ENCODE peak calls at places on chromosomes 4 and X, in five cellular contexts. One of them, this sample, is unnamed.

GRCh38 chrX:4878642-4879041 is 1165.2 kb upstream of the PRKX start:
- DNase-seq in astrocyte of the spinal cord: no peak
- DNase-seq in tibial artery: no peak
- DNase-seq in fibroblast of mammary gland: no peak
- DNase-seq in left lung: no peak
- DNase-seq in this sample: no peak

GRCh38 chr4:132642196-132642817 is 506.8 kb upstream of the PCDH10 start:
- DNase-seq in astrocyte of the spinal cord: peak
- DNase-seq in tibial artery: no peak
- DNase-seq in fibroblast of mammary gland: peak
- DNase-seq in left lung: no peak
- DNase-seq in this sample: no peak

GRCh38 chr4:42642136-42642797 is 14.6 kb downstream of the ATP8A1 start:
- DNase-seq in astrocyte of the spinal cord: no peak
- DNase-seq in tibial artery: no peak
- DNase-seq in fibroblast of mammary gland: no peak
- DNase-seq in left lung: no peak
- DNase-seq in this sample: no peak

GRCh38 chr4:152983774-152984411 is 47.8 kb downstream of the FHDC1 start:
- DNase-seq in astrocyte of the spinal cord: peak
- DNase-seq in tibial artery: no peak
- DNase-seq in fibroblast of mammary gland: peak
- DNase-seq in left lung: no peak
- DNase-seq in this sample: no peak

GRCh38 chr4:174119051-174119450 is 164.4 kb downstream of the FBXO8 start:
- DNase-seq in astrocyte of the spinal cord: peak
- DNase-seq in tibial artery: no peak
- DNase-seq in fibroblast of mammary gland: peak
- DNase-seq in left lung: no peak
- DNase-seq in this sample: peak

GRCh38 chr4:86451560-86452322 is 91.9 kb upstream of the MAPK10 start:
- DNase-seq in astrocyte of the spinal cord: no peak
- DNase-seq in tibial artery: no peak
- DNase-seq in fibroblast of mammary gland: peak
- DNase-seq in left lung: no peak
- DNase-seq in this sample: peak

GRCh38 chrX:81378550-81378949 is 176.6 kb downstream of the SH3BGRL start:
- DNase-seq in astrocyte of the spinal cord: no peak
- DNase-seq in tibial artery: no peak
- DNase-seq in fibroblast of mammary gland: no peak
- DNase-seq in left lung: no peak
- DNase-seq in this sample: no peak

GRCh38 chrX:152988536-152989291 is 5.2 kb downstream of the PNMA5 start:
- DNase-seq in astrocyte of the spinal cord: no peak
- DNase-seq in tibial artery: no peak
- DNase-seq in fibroblast of mammary gland: no peak
- DNase-seq in left lung: no peak
- DNase-seq in this sample: no peak

GRCh38 chr4:115575851-115576250 is 462.4 kb upstream of the NDST4 start:
- DNase-seq in astrocyte of the spinal cord: no peak
- DNase-seq in tibial artery: no peak
- DNase-seq in fibroblast of mammary gland: no peak
- DNase-seq in left lung: no peak
- DNase-seq in this sample: no peak

GRCh38 chr4:163920426-163920825 is 425.9 kb downstream of the TMA16 start:
- DNase-seq in astrocyte of the spinal cord: no peak
- DNase-seq in tibial artery: no peak
- DNase-seq in fibroblast of mammary gland: no peak
- DNase-seq in left lung: no peak
- DNase-seq in this sample: no peak

GRCh38 chrX:341541-342101 is 23.0 kb upstream of the GTPBP6 start:
- DNase-seq in astrocyte of the spinal cord: no peak
- DNase-seq in tibial artery: peak
- DNase-seq in fibroblast of mammary gland: no peak
- DNase-seq in left lung: peak
- DNase-seq in this sample: no peak

GRCh38 chr4:5976431-5976830 is 41.8 kb downstream of the C4orf50 start:
- DNase-seq in astrocyte of the spinal cord: no peak
- DNase-seq in tibial artery: peak
- DNase-seq in fibroblast of mammary gland: no peak
- DNase-seq in left lung: peak
- DNase-seq in this sample: no peak

GRCh38 chr4:81913427-81913878 is 441.7 kb upstream of the RASGEF1B start:
- DNase-seq in astrocyte of the spinal cord: peak
- DNase-seq in tibial artery: no peak
- DNase-seq in fibroblast of mammary gland: peak
- DNase-seq in left lung: peak
- DNase-seq in this sample: no peak

GRCh38 chr4:5824227-5824626 is 68.7 kb downstream of the CRMP1 start:
- DNase-seq in astrocyte of the spinal cord: no peak
- DNase-seq in tibial artery: no peak
- DNase-seq in fibroblast of mammary gland: no peak
- DNase-seq in left lung: no peak
- DNase-seq in this sample: no peak

GRCh38 chrX:104343408-104344129 is 88.8 kb upstream of the ESX1 start:
- DNase-seq in astrocyte of the spinal cord: peak
- DNase-seq in tibial artery: no peak
- DNase-seq in fibroblast of mammary gland: peak
- DNase-seq in left lung: no peak
- DNase-seq in this sample: peak

GRCh38 chr4:53459548-53459947 is 82.1 kb downstream of the FIP1L1 start:
- DNase-seq in astrocyte of the spinal cord: peak
- DNase-seq in tibial artery: no peak
- DNase-seq in fibroblast of mammary gland: peak
- DNase-seq in left lung: no peak
- DNase-seq in this sample: peak

GRCh38 chr4:175562111-175562510 is 250.0 kb downstream of the GPM6A start:
- DNase-seq in astrocyte of the spinal cord: no peak
- DNase-seq in tibial artery: no peak
- DNase-seq in fibroblast of mammary gland: no peak
- DNase-seq in left lung: no peak
- DNase-seq in this sample: no peak

GRCh38 chr4:41120297-41121217 is 93.8 kb downstream of the APBB2 start:
- DNase-seq in astrocyte of the spinal cord: peak
- DNase-seq in tibial artery: peak
- DNase-seq in fibroblast of mammary gland: peak
- DNase-seq in left lung: peak
- DNase-seq in this sample: no peak

GRCh38 chrX:118824173-118824782 is 654 bp downstream of the ZCCHC12 start:
- DNase-seq in astrocyte of the spinal cord: no peak
- DNase-seq in tibial artery: no peak
- DNase-seq in fibroblast of mammary gland: no peak
- DNase-seq in left lung: no peak
- DNase-seq in this sample: no peak
- H3K4me3 ChIP-seq in astrocyte of the spinal cord: peak
- H3K4me3 ChIP-seq in tibial artery: peak
- H3K4me3 ChIP-seq in fibroblast of mammary gland: no peak
- H3K4me3 ChIP-seq in left lung: no peak
- H3K4me3 ChIP-seq in this sample: peak

DNA sequence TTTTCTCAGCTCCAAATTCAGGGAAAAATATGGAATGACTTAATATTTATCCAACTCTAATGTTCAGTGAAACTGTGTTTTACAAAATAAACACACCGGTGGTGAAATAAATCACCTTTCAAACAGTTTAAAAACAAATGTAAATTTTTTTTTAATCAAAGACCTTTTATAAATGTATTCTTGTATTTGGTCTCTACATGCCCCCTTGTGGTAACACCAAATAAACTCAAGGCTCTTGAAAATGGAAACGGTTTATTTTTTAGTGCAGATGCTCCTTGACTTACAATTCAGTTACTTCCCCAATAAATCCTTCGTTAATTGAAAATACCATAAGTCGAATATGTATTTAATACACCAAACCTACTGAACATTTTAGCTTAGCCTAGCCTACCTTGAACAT is 45.9 kb upstream of the ITM2A start:
- DNase-seq in astrocyte of the spinal cord: peak
- DNase-seq in tibial artery: no peak
- DNase-seq in fibroblast of mammary gland: peak
- DNase-seq in left lung: no peak
- DNase-seq in this sample: peak
- TF ChIP-seq CTCF in astrocyte of the spinal cord: peak
- TF ChIP-seq CTCF in tibial artery: no peak
- TF ChIP-seq CTCF in fibroblast of mammary gland: peak
- TF ChIP-seq CTCF in left lung: no peak
- TF ChIP-seq CTCF in this sample: peak

DNA sequence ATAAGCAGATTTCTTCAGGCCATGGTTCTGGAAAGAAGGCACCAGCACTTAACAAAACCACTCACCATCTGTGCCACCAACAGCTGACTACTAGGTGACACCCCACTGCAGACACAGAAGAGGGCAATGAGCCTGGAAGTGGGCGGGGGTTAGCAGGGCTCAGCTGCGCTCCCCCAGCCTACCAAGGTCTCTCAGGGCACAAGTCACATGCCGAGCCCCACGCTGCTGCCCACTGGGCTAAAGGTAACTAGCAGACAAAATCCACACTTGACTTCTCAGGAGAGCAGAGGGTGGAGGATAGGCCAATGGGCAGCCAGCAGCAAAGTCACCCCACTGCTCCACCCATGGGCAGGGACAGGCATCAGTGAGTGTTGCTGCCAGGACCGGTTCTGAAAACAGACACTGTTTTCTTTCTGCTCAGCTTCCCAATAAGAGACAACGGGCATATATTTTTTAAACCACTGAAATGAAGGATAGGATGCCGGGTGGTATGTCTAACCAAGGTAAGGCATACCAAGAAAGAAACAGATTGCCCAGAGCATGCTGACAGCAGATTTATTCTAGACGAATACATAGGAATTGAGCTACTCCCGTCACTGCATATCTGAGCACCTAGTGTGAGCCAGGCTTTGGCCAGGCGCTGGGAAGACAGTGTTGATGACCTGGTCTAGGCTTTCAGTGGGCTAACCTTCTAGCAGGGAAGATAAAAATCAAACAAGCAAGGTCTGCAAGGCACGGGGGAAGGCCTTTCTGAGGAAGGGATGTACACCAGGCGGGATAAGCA is 20.1 kb downstream of the ACSL1 start:
- DNase-seq in astrocyte of the spinal cord: no peak
- DNase-seq in tibial artery: peak
- DNase-seq in fibroblast of mammary gland: peak
- DNase-seq in left lung: peak
- DNase-seq in this sample: no peak
- H3K4me3 ChIP-seq in astrocyte of the spinal cord: no peak
- H3K4me3 ChIP-seq in tibial artery: no peak
- H3K4me3 ChIP-seq in fibroblast of mammary gland: no peak
- H3K4me3 ChIP-seq in left lung: no peak
- H3K4me3 ChIP-seq in this sample: no peak

GRCh38 chr4:131547506-131547981 is 1601.5 kb upstream of the PCDH10 start:
- DNase-seq in astrocyte of the spinal cord: no peak
- DNase-seq in tibial artery: no peak
- DNase-seq in fibroblast of mammary gland: no peak
- DNase-seq in left lung: no peak
- DNase-seq in this sample: no peak
- TF ChIP-seq CTCF in astrocyte of the spinal cord: no peak
- TF ChIP-seq CTCF in tibial artery: no peak
- TF ChIP-seq CTCF in fibroblast of mammary gland: no peak
- TF ChIP-seq CTCF in left lung: no peak
- TF ChIP-seq CTCF in this sample: no peak

DNA sequence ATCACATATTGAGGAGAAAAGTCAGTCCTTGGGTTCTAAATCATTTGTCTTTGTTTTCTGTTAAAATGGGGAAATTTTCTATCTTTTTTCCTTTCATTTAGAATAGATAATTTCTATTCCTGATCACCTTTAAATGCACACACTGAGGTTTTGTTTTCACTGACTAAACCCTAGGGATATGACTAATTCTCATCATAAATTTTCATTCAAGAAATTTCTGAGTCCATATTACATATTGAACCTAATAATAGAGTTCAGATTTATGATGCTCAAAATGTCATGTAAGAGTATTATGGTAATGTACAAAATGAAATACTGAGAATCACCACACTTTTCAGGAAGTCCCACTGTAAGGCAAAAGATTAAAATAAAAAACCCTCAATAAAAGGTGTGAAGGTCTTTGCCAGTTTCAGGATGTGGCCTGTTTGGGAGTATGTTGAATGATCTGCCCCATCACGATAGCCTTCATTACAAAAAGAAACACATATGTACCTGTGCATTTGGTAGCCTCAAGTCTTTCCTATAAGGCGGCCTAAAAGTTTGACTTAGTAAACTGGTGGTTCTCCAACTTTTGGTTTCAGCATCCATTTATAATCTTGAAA is 49.4 kb downstream of the LEF1 start:
- DNase-seq in astrocyte of the spinal cord: no peak
- DNase-seq in tibial artery: no peak
- DNase-seq in fibroblast of mammary gland: no peak
- DNase-seq in left lung: no peak
- DNase-seq in this sample: no peak
- H3K4me3 ChIP-seq in astrocyte of the spinal cord: no peak
- H3K4me3 ChIP-seq in tibial artery: no peak
- H3K4me3 ChIP-seq in fibroblast of mammary gland: no peak
- H3K4me3 ChIP-seq in left lung: no peak
- H3K4me3 ChIP-seq in this sample: no peak

GRCh38 chr4:92483341-92483740 is 179.6 kb downstream of the GRID2 start:
- DNase-seq in astrocyte of the spinal cord: no peak
- DNase-seq in tibial artery: no peak
- DNase-seq in fibroblast of mammary gland: no peak
- DNase-seq in left lung: no peak
- DNase-seq in this sample: no peak

GRCh38 chr4:92488496-92488895 is 184.7 kb downstream of the GRID2 start:
- DNase-seq in astrocyte of the spinal cord: no peak
- DNase-seq in tibial artery: no peak
- DNase-seq in fibroblast of mammary gland: no peak
- DNase-seq in left lung: no peak
- DNase-seq in this sample: no peak
- TF ChIP-seq CTCF in astrocyte of the spinal cord: no peak
- TF ChIP-seq CTCF in tibial artery: no peak
- TF ChIP-seq CTCF in fibroblast of mammary gland: no peak
- TF ChIP-seq CTCF in left lung: no peak
- TF ChIP-seq CTCF in this sample: no peak

GRCh38 chrX:131783555-131784338 is 239.4 kb upstream of the STK26 start:
- DNase-seq in astrocyte of the spinal cord: peak
- DNase-seq in tibial artery: no peak
- DNase-seq in fibroblast of mammary gland: peak
- DNase-seq in left lung: peak
- DNase-seq in this sample: no peak
- H3K4me3 ChIP-seq in astrocyte of the spinal cord: peak
- H3K4me3 ChIP-seq in tibial artery: no peak
- H3K4me3 ChIP-seq in fibroblast of mammary gland: no peak
- H3K4me3 ChIP-seq in left lung: no peak
- H3K4me3 ChIP-seq in this sample: no peak

DNA sequence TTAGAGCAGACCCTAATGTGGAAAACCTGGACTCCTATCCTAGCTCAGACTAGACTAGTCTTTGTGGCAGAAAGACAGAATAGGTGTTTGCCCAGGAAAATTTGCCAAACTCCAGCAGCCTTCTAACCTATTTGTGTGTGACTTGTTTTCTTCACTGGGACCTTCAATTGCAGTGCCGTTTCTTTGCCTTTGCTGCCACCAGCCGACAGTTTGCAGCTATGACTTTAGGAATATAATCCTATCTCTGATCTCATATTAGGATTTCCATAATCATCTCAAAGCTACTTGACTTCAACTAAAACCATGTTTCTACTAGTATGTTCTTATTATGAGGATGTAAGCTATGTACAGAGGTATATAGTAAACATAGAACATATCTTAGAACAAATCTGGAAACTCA is 60.2 kb upstream of the PGAM4 start:
- DNase-seq in astrocyte of the spinal cord: peak
- DNase-seq in tibial artery: no peak
- DNase-seq in fibroblast of mammary gland: peak
- DNase-seq in left lung: no peak
- DNase-seq in this sample: no peak
- TF ChIP-seq CTCF in astrocyte of the spinal cord: peak
- TF ChIP-seq CTCF in tibial artery: peak
- TF ChIP-seq CTCF in fibroblast of mammary gland: peak
- TF ChIP-seq CTCF in left lung: no peak
- TF ChIP-seq CTCF in this sample: no peak